ENCODE peak calls at places on chromosome 20, in eight cellular contexts. Y, D, C, W, Z, X, A and T are unnamed samples.

GRCh38 chr20:4170621-4171537 is 155.5 kb upstream of the RNF24 start:
- DNase-seq in C (no peak), X (no peak), D (peak), Z (no peak), W (no peak), Y (no peak), A (no peak), T (no peak)

GRCh38 chr20:4937422-4938319 is 63.6 kb downstream of the SLC23A2 start:
- DNase-seq in C (no peak), X (no peak), Y (no peak), D (no peak), A (no peak), W (no peak), Z (no peak), T (no peak)

GRCh38 chr20:20366896-20367680 is 816 bp upstream of the INSM1 start:
- DNase-seq in D (no peak), A (no peak), Z (no peak), Y (peak), X (no peak), C (no peak), W (no peak), T (peak)

GRCh38 chr20:50038574-50038991 is 55.8 kb downstream of the SNAI1 start:
- DNase-seq in Z (no peak), Y (no peak), W (no peak), D (no peak), X (no peak), C (no peak), A (no peak), T (no peak)

GRCh38 chr20:44018684-44019637 is 104.3 kb downstream of the TOX2 start:
- DNase-seq in W (no peak), D (no peak), Z (no peak), A (peak), X (no peak), Y (no peak), C (no peak), T (no peak)

GRCh38 chr20:4555188-4555893 is 166.4 kb upstream of the PRND start:
- DNase-seq in W (peak), Y (no peak), Z (no peak), D (peak), X (no peak), C (no peak), A (no peak), T (no peak)

GRCh38 chr20:60306516-60306915 is 348.3 kb downstream of the CDH26 start:
- DNase-seq in C (no peak), W (no peak), D (no peak), Z (no peak), X (no peak), A (no peak), Y (no peak), T (no peak)

GRCh38 chr20:32141465-32141980 is 32.0 kb downstream of the TM9SF4 start:
- DNase-seq in W (no peak), Y (no peak), C (no peak), D (no peak), Z (no peak), A (no peak), X (no peak), T (no peak)

GRCh38 chr20:6162239-6162638 is 39.4 kb upstream of the FERMT1 start:
- DNase-seq in D (peak), Y (no peak), X (no peak), W (no peak), A (no peak), Z (no peak), C (no peak), T (no peak)

GRCh38 chr20:52824494-52825216 is 147.5 kb upstream of the TSHZ2 start:
- DNase-seq in W (no peak), Z (no peak), Y (no peak), X (no peak), C (peak), A (no peak), D (no peak), T (no peak)

GRCh38 chr20:13105864-13106457 is 97.2 kb downstream of the SPTLC3 start:
- DNase-seq in Y (no peak), A (no peak), D (peak), Z (no peak), X (no peak), W (no peak), C (peak), T (peak)

GRCh38 chr20:37879843-37880242 is 23.1 kb upstream of the VSTM2L start:
- DNase-seq in C (no peak), Y (no peak), W (no peak), X (no peak), A (no peak), Z (no peak), D (no peak), T (no peak)

GRCh38 chr20:52959125-52959524 is 13.0 kb upstream of the TSHZ2 start:
- DNase-seq in Y (no peak), X (no peak), A (no peak), D (no peak), W (no peak), Z (no peak), C (no peak), T (no peak)

GRCh38 chr20:53176133-53176532 is 204.0 kb downstream of the TSHZ2 start:
- DNase-seq in A (no peak), X (no peak), W (no peak), Z (no peak), C (no peak), D (no peak), Y (no peak), T (no peak)

GRCh38 chr20:52826321-52826720 is 145.8 kb upstream of the TSHZ2 start:
- DNase-seq in Z (no peak), C (no peak), Y (no peak), W (no peak), D (no peak), A (no peak), X (no peak), T (no peak)

GRCh38 chr20:35059110-35059509 is 33.5 kb downstream of the TRPC4AP start:
- DNase-seq in Z (no peak), D (no peak), W (no peak), Y (no peak), A (no peak), C (no peak), X (no peak), T (no peak)

GRCh38 chr20:23205656-23206055 is 119.5 kb upstream of the CD93 start:
- DNase-seq in D (peak), A (no peak), Z (no peak), W (no peak), X (no peak), Y (peak), C (no peak), T (no peak)

GRCh38 chr20:35776513-35777101 is 4.8 kb downstream of the PHF20 start:
- DNase-seq in C (no peak), Z (no peak), W (no peak), Y (no peak), X (no peak), A (no peak), D (peak), T (no peak)

GRCh38 chr20:61649105-61649878 is 397.2 kb downstream of the CDH4 start:
- DNase-seq in Z (no peak), Y (no peak), W (no peak), X (no peak), A (no peak), D (no peak), C (no peak), T (no peak)
- TF ChIP-seq CTCF in Z (no peak), Y (no peak), W (no peak), X (no peak), A (no peak), D (no peak), C (no peak), T (no peak)

GRCh38 chr20:39398656-39399055 is 436.5 kb downstream of the DHX35 start:
- DNase-seq in Z (no peak), C (no peak), W (no peak), X (no peak), D (no peak), A (no peak), Y (no peak), T (no peak)
- TF ChIP-seq CTCF in Z (no peak), C (no peak), W (no peak), X (no peak), D (no peak), A (no peak), Y (no peak), T (no peak)

GRCh38 chr20:57474816-57475215 is 50.1 kb downstream of the CTCFL start:
- DNase-seq in A (no peak), X (no peak), C (no peak), W (no peak), Z (no peak), D (no peak), Y (no peak), T (no peak)

GRCh38 chr20:57475388-57476072 is 49.4 kb downstream of the CTCFL start:
- DNase-seq in Y (no peak), Z (no peak), W (no peak), A (no peak), X (no peak), D (no peak), C (peak), T (no peak)

GRCh38 chr20:57474191-57474590 is 50.7 kb downstream of the CTCFL start:
- DNase-seq in A (no peak), X (no peak), Y (no peak), Z (no peak), D (no peak), W (no peak), C (no peak), T (no peak)

GRCh38 chr20:57471496-57472210 is 53.3 kb downstream of the CTCFL start:
- DNase-seq in Y (no peak), D (no peak), C (no peak), W (no peak), Z (no peak), A (no peak), X (no peak), T (no peak)

DNA sequence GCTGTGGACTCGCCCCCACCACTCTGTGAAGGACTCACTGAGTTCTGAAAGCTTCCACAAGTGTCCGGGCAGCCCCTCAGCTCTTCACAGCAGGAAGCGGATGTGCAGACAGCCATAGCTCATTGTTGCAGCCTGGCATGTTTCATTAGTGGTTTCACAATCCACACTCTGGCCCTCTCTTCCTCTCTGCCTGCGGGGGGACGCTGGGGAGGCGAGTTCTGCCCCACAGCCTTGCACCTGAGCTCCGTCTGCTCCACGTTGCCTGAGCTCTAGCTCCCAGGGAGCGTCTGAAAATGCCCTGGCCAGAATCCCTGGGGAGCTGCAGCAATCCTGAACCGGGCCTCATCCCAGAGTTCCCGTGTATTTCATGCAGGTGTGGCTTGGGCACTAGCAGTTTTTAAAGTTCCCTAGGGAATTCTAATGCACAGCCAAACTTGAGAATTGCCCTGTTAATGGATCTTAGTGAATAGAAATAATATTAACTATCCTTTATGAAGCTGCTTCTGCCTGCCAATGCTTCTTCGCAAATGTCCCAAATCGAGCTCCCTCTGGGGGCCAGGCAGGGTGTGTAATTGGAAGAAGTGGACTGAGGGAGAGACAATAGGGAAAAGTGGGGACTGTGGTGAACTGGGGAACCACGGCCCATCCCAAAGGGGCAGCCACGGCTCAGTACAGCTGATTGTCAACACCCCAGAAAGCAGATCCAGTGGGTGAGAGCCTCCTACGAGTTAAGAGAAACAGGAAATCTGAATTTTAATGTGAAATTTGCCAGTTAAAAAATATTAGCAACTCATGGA is 51.5 kb downstream of the CTCFL start:
- DNase-seq in X (no peak), Z (no peak), C (peak), W (no peak), A (no peak), Y (peak), D (peak), T (peak)
- TF ChIP-seq CTCF in X (no peak), Z (no peak), C (peak), W (peak), A (no peak), Y (no peak), D (no peak), T (peak)

GRCh38 chr20:14617123-14617522 is 279.7 kb upstream of the FLRT3 start:
- DNase-seq in D (peak), C (no peak), X (no peak), A (no peak), Z (no peak), Y (no peak), W (no peak), T (no peak)

GRCh38 chr20:14619411-14619810 is 282.0 kb upstream of the FLRT3 start:
- DNase-seq in W (no peak), A (no peak), Y (no peak), D (no peak), X (no peak), C (no peak), Z (no peak), T (no peak)

GRCh38 chr20:14622796-14623195 is 285.4 kb upstream of the FLRT3 start:
- DNase-seq in X (no peak), W (no peak), Z (no peak), Y (no peak), A (no peak), C (no peak), D (peak), T (no peak)
- TF ChIP-seq CTCF in X (no peak), W (peak), Z (peak), Y (no peak), A (no peak), C (no peak), D (peak), T (no peak)

DNA sequence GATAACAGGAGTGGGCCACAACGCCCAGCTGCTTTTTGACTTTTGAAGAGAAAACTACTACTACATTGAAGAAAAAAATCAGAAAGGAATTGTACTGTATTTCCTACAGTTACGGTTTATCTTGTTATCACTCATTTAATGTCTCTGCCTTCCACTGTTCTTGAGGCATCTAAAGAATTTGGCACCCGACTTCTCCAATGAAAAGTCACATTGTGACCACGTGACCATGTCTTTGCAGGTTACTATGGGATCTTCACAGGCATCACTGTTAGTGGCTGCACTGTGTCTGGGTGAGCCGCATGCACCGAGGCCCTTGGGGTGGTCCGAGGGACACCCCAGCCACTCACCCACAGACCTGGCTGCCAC is 26.8 kb downstream of the RRBP1 start:
- DNase-seq in D (peak), A (no peak), W (no peak), Z (no peak), X (no peak), C (no peak), Y (no peak), T (no peak)
- TF ChIP-seq CTCF in D (no peak), A (no peak), W (no peak), Z (no peak), X (peak), C (no peak), Y (no peak), T (no peak)